ENCODE peak calls at places on chromosomes 11 and 22, in seven cellular contexts. P is right lobe of liver; W is heart left ventricle; L is fibroblast of lung; M is CD8-positive, alpha-beta memory T cell; X is RWPE1; V is lower lobe of right lung. Q is an unnamed sample.

GRCh38 chr11:74713686-74714085 is 17.5 kb downstream of the CHRDL2 start:
- DNase-seq in P (no peak), W (no peak), L (no peak), M (no peak), X (no peak), V (no peak), Q (no peak)

GRCh38 chr11:45765836-45766235 is 39.1 kb upstream of the SLC35C1 start:
- DNase-seq in P (peak), W (no peak), L (no peak), M (no peak), X (no peak), V (no peak), Q (no peak)

GRCh38 chr11:21646351-21646750 is 546.5 kb upstream of the ANO5 start:
- DNase-seq in P (no peak), W (no peak), L (no peak), M (no peak), X (no peak), V (no peak), Q (no peak)

GRCh38 chr11:108973402-108974119 is 308.7 kb downstream of the DDX10 start:
- DNase-seq in P (no peak), W (no peak), L (peak), M (no peak), X (peak), V (no peak), Q (no peak)

GRCh38 chr11:11478021-11478420 is 125.0 kb upstream of the CSNK2A3 start:
- DNase-seq in P (no peak), W (no peak), L (no peak), M (no peak), X (no peak), V (no peak), Q (no peak)

GRCh38 chr11:68832476-68833176 is 9.1 kb downstream of the CPT1A start:
- DNase-seq in P (no peak), W (no peak), L (no peak), M (no peak), X (no peak), V (no peak), Q (no peak)

GRCh38 chr11:115920087-115920461 is 415.9 kb upstream of the CADM1 start:
- DNase-seq in P (no peak), W (no peak), L (peak), M (no peak), X (no peak), V (no peak), Q (no peak)

GRCh38 chr11:128207861-128208321 is 379.5 kb downstream of the ETS1 start:
- DNase-seq in P (no peak), W (no peak), L (peak), M (no peak), X (peak), V (no peak), Q (no peak)

GRCh38 chr11:35487532-35488078 is 37.8 kb downstream of the PAMR1 start:
- DNase-seq in P (no peak), W (peak), L (peak), M (no peak), X (no peak), V (no peak), Q (no peak)

GRCh38 chr11:69702769-69703510 is 882 bp downstream of the FGF19 start:
- DNase-seq in P (no peak), W (no peak), L (no peak), M (no peak), X (no peak), V (no peak), Q (no peak)

GRCh38 chr11:125164422-125165110 is at the start of gene PKNOX2:
- DNase-seq in P (peak), W (peak), L (peak), M (peak), X (peak), V (peak), Q (peak)

GRCh38 chr11:74472030-74472429 is 4.7 kb upstream of the KCNE3 start:
- DNase-seq in P (no peak), W (no peak), L (no peak), M (no peak), X (no peak), V (no peak), Q (no peak)

GRCh38 chr22:26168199-26168915 is 905 bp upstream of the SEZ6L start:
- DNase-seq in P (no peak), W (no peak), L (no peak), M (no peak), X (no peak), V (no peak), Q (no peak)

GRCh38 chr11:128931661-128932060 is 11.0 kb downstream of the TP53AIP1 start:
- DNase-seq in P (no peak), W (no peak), L (no peak), M (no peak), X (peak), V (no peak), Q (no peak)

GRCh38 chr11:20634044-20634443 is 34.6 kb downstream of the SLC6A5 start:
- DNase-seq in P (no peak), W (no peak), L (no peak), M (no peak), X (no peak), V (no peak), Q (no peak)

GRCh38 chr11:70523384-70524095 is 125.2 kb downstream of the CTTN start:
- DNase-seq in P (no peak), W (no peak), L (no peak), M (peak), X (no peak), V (no peak), Q (no peak)

GRCh38 chr22:44825310-44826150 is 73.2 kb downstream of the ARHGAP8 start:
- DNase-seq in P (no peak), W (no peak), L (no peak), M (peak), X (no peak), V (no peak), Q (peak)

GRCh38 chr11:3849297-3849874 is 6.1 kb upstream of the STIM1 start:
- DNase-seq in P (no peak), W (no peak), L (peak), M (peak), X (peak), V (no peak), Q (no peak)

GRCh38 chr11:113614097-113614496 is 92.0 kb downstream of the TMPRSS5 start:
- DNase-seq in P (no peak), W (no peak), L (no peak), M (no peak), X (no peak), V (no peak), Q (no peak)

GRCh38 chr11:15839061-15839460 is 517.3 kb downstream of the SOX6 start:
- DNase-seq in P (no peak), W (no peak), L (no peak), M (no peak), X (no peak), V (no peak), Q (no peak)
- H3K27ac ChIP-seq in P (no peak), W (no peak), L (no peak), M (no peak), X (no peak), V (no peak), Q (no peak)

GRCh38 chr22:37912171-37912570 is 6.1 kb downstream of the MICALL1 start:
- DNase-seq in P (no peak), W (no peak), L (no peak), M (no peak), X (no peak), V (no peak), Q (no peak)

GRCh38 chr22:37910863-37911262 is 4.8 kb downstream of the MICALL1 start:
- DNase-seq in P (no peak), W (no peak), L (no peak), M (no peak), X (no peak), V (no peak), Q (peak)

GRCh38 chr22:37911697-37912096 is 5.6 kb downstream of the MICALL1 start:
- DNase-seq in P (no peak), W (no peak), L (no peak), M (no peak), X (no peak), V (no peak), Q (no peak)

GRCh38 chr22:37909756-37910155 is 3.7 kb downstream of the MICALL1 start:
- DNase-seq in P (no peak), W (no peak), L (no peak), M (no peak), X (no peak), V (no peak), Q (peak)

GRCh38 chr22:37911273-37911672 is 5.2 kb downstream of the MICALL1 start:
- DNase-seq in P (no peak), W (no peak), L (no peak), M (no peak), X (no peak), V (no peak), Q (no peak)
- H3K27ac ChIP-seq in P (no peak), W (peak), L (no peak), M (no peak), X (peak), V (peak), Q (peak)

GRCh38 chr11:6656936-6657335 is 1.3 kb upstream of the DCHS1 start:
- DNase-seq in P (no peak), W (no peak), L (no peak), M (no peak), X (no peak), V (no peak), Q (no peak)

GRCh38 chr11:6655020-6655789 is 404 bp downstream of the DCHS1 start:
- DNase-seq in P (no peak), W (peak), L (no peak), M (peak), X (no peak), V (no peak), Q (peak)

GRCh38 chr11:6656581-6656915 is 939 bp upstream of the DCHS1 start:
- DNase-seq in P (no peak), W (no peak), L (no peak), M (no peak), X (no peak), V (no peak), Q (no peak)

GRCh38 chr11:6657346-6657745 is 1.7 kb upstream of the DCHS1 start:
- DNase-seq in P (no peak), W (no peak), L (peak), M (no peak), X (no peak), V (no peak), Q (no peak)

GRCh38 chr11:6655790-6656580 is at the start of gene DCHS1:
- DNase-seq in P (no peak), W (peak), L (no peak), M (no peak), X (no peak), V (no peak), Q (peak)
- H3K27ac ChIP-seq in P (no peak), W (peak), L (no peak), M (no peak), X (no peak), V (peak), Q (peak)

GRCh38 chr11:44031549-44031948 is 16.2 kb upstream of the ACCSL start:
- DNase-seq in P (no peak), W (no peak), L (no peak), M (no peak), X (no peak), V (no peak), Q (no peak)
- H3K27ac ChIP-seq in P (peak), W (peak), L (no peak), M (no peak), X (no peak), V (peak), Q (no peak)

GRCh38 chr11:34333787-34334186 is 24.0 kb downstream of the ABTB2 start:
- DNase-seq in P (no peak), W (no peak), L (no peak), M (no peak), X (no peak), V (no peak), Q (no peak)
- H3K27ac ChIP-seq in P (no peak), W (no peak), L (no peak), M (no peak), X (no peak), V (no peak), Q (no peak)

GRCh38 chr22:48591286-48592065 is 1236.2 kb downstream of the BRD1 start:
- DNase-seq in P (no peak), W (no peak), L (no peak), M (no peak), X (no peak), V (no peak), Q (no peak)
- H3K27ac ChIP-seq in P (no peak), W (no peak), L (no peak), M (no peak), X (no peak), V (no peak), Q (no peak)

GRCh38 chr11:117490911-117491310 is 163.3 kb downstream of the CEP164 start:
- DNase-seq in P (no peak), W (no peak), L (no peak), M (no peak), X (no peak), V (no peak), Q (no peak)
- H3K27ac ChIP-seq in P (no peak), W (no peak), L (no peak), M (no peak), X (no peak), V (no peak), Q (no peak)

GRCh38 chr22:41403532-41404318 is 22.0 kb downstream of the TEF start:
- DNase-seq in P (peak), W (peak), L (peak), M (peak), X (peak), V (peak), Q (peak)

GRCh38 chr22:41405588-41405987 is 23.8 kb downstream of the TEF start:
- DNase-seq in P (no peak), W (no peak), L (no peak), M (no peak), X (no peak), V (no peak), Q (no peak)

GRCh38 chr22:41397143-41397811 is 15.5 kb downstream of the TEF start:
- DNase-seq in P (peak), W (no peak), L (no peak), M (no peak), X (no peak), V (no peak), Q (no peak)

GRCh38 chr22:41398921-41399320 is 17.2 kb downstream of the TEF start:
- DNase-seq in P (no peak), W (no peak), L (no peak), M (no peak), X (no peak), V (no peak), Q (no peak)

DNA sequence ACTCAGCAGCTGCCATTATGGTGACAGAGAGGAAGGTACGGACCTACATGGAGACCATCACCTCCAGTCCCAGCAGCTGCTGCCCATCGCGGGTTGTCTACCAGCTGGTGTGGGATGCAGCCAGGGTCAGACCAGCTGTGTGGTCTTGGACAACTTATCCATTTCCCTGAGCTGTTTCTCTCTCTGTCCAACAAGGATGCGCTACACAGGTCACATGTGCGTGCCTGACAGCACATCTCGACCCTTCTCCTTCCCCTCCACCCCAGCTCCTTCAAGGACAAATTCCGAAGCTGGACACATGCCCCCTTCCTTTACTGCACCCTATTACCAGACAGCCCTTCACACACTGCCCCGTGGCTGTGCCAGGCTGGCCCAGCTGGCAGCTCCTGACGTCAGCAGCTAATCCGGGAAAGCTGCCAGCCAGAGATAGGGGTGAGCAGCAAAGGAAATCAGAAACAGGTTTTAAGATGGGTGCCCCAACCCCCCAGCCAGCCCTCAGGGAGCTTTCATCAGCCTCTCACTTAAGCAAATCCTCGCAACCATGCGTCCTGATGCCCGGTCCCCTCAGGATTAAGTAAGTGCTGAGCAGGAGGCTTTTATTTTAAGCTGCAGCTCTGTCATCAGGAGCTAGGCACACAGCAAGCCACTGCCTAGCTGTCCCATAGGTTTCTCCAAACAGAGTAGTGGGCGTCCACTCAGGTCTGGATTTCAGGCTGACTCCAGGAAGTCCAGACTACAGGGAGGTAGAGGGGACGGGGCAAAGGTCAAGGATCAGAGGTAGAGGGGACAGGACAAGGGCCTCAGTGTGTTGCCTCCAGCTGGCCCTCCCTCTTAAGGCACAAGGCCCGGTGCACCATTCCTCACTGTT is 20.3 kb downstream of the TEF start:
- DNase-seq in P (peak), W (peak), L (peak), M (no peak), X (peak), V (peak), Q (peak)
- H3K27ac ChIP-seq in P (peak), W (peak), L (peak), M (no peak), X (peak), V (peak), Q (peak)